ENCODE peak calls at places on chromosome 11, in five cellular contexts. C is HEK293T, W is GM12878, H is H1, N is HepG2. E is an unnamed sample.

GRCh38 chr11:119759324-119759723 is 30.3 kb upstream of the NECTIN1 start:
- DNase-seq in C (no peak), W (no peak), H (no peak), N (no peak), E (no peak)

GRCh38 chr11:4086584-4087353 is 7.8 kb upstream of the RRM1 start:
- DNase-seq in C (no peak), W (no peak), H (no peak), N (no peak), E (no peak)

GRCh38 chr11:72807021-72807693 is 7.1 kb upstream of the ATG16L2 start:
- DNase-seq in C (no peak), W (no peak), H (no peak), N (peak), E (no peak)

GRCh38 chr11:122808494-122808893 is 29.8 kb upstream of the CRTAM start:
- DNase-seq in C (no peak), W (peak), H (no peak), N (no peak), E (no peak)

GRCh38 chr11:6474806-6475500 is 1.2 kb upstream of the TRIM3 start:
- DNase-seq in C (no peak), W (no peak), H (no peak), N (no peak), E (peak)

GRCh38 chr11:130726234-130726559 is 190.1 kb downstream of the SNX19 start:
- DNase-seq in C (no peak), W (no peak), H (no peak), N (no peak), E (no peak)

GRCh38 chr11:103949781-103950180 is 86.7 kb upstream of the DDI1 start:
- DNase-seq in C (no peak), W (no peak), H (no peak), N (no peak), E (no peak)

GRCh38 chr11:116084511-116084910 is 580.3 kb upstream of the CADM1 start:
- DNase-seq in C (no peak), W (no peak), H (no peak), N (no peak), E (no peak)

GRCh38 chr11:14078941-14079522 is 116.5 kb downstream of the SPON1 start:
- DNase-seq in C (no peak), W (no peak), H (no peak), N (no peak), E (no peak)

GRCh38 chr11:103923473-103923931 is 112.9 kb upstream of the DDI1 start:
- DNase-seq in C (no peak), W (no peak), H (no peak), N (peak), E (peak)

GRCh38 chr11:9761441-9761945 is 97.6 kb downstream of the SWAP70 start:
- DNase-seq in C (no peak), W (no peak), H (no peak), N (no peak), E (no peak)

GRCh38 chr11:75263944-75264349 is 23.4 kb downstream of the TPBGL start:
- DNase-seq in C (no peak), W (no peak), H (no peak), N (no peak), E (no peak)

GRCh38 chr11:116046127-116046526 is 541.9 kb upstream of the CADM1 start:
- DNase-seq in C (no peak), W (no peak), H (no peak), N (no peak), E (no peak)

GRCh38 chr11:111909378-111909777 is 2.2 kb downstream of the CRYAB start:
- DNase-seq in C (no peak), W (no peak), H (no peak), N (no peak), E (no peak)

GRCh38 chr11:23688835-23689234 is 808.0 kb upstream of the LUZP2 start:
- DNase-seq in C (no peak), W (no peak), H (no peak), N (no peak), E (no peak)

GRCh38 chr11:416757-417621 is 2.2 kb upstream of the SIGIRR start:
- DNase-seq in C (no peak), W (no peak), H (peak), N (no peak), E (no peak)

GRCh38 chr11:82906236-82906635 is 4.7 kb downstream of the DDIAS start:
- DNase-seq in C (no peak), W (no peak), H (no peak), N (peak), E (no peak)

DNA sequence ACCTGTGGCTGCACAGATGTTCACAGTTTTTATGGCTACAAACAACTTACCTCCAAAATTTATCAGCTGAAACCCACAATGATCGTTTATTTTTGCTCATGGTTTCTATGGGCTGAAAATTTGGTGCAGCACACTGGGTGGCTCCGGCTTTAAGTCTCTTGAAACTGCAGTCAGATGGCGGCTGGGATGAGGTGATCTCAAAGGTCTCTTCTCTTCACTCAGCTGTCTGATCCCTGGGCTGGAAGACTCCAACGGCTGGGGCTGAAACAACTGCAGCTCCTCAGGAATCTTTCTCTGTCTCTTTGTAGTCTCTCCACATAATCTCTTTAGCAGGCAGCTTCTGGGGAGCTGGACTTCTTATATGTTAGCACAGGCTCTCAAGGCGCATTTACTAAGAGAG is 117.3 kb upstream of the FAT3 start:
- DNase-seq in C (no peak), W (no peak), H (no peak), N (no peak), E (no peak)
- TF ChIP-seq SUZ12 in C (no peak), W (no peak), H (no peak), N (no peak), E (no peak)

GRCh38 chr11:57978686-57979531 is 44.8 kb upstream of the OR9Q1 start:
- DNase-seq in C (no peak), W (no peak), H (no peak), N (peak), E (no peak)
- TF ChIP-seq SUZ12 in C (no peak), W (no peak), H (no peak), N (no peak), E (no peak)

GRCh38 chr11:102582140-102582539 is 43.0 kb downstream of the MMP20 start:
- DNase-seq in C (no peak), W (no peak), H (no peak), N (no peak), E (no peak)
- TF ChIP-seq SUZ12 in C (no peak), W (no peak), H (no peak), N (no peak), E (no peak)

GRCh38 chr11:117607449-117607848 is 189.6 kb downstream of the DSCAML1 start:
- DNase-seq in C (no peak), W (no peak), H (no peak), N (no peak), E (no peak)
- TF ChIP-seq SUZ12 in C (no peak), W (no peak), H (no peak), N (no peak), E (no peak)

GRCh38 chr11:2518983-2519340 is 74.2 kb downstream of the KCNQ1 start:
- DNase-seq in C (no peak), W (no peak), H (peak), N (no peak), E (no peak)

GRCh38 chr11:2517386-2518064 is 72.7 kb downstream of the KCNQ1 start:
- DNase-seq in C (no peak), W (no peak), H (no peak), N (no peak), E (no peak)

GRCh38 chr11:2519517-2519878 is 74.7 kb downstream of the KCNQ1 start:
- DNase-seq in C (no peak), W (no peak), H (no peak), N (no peak), E (no peak)

GRCh38 chr11:2517016-2517385 is 72.2 kb downstream of the KCNQ1 start:
- DNase-seq in C (no peak), W (no peak), H (no peak), N (no peak), E (no peak)

GRCh38 chr11:2518112-2518982 is 73.5 kb downstream of the KCNQ1 start:
- DNase-seq in C (no peak), W (no peak), H (peak), N (no peak), E (no peak)
- TF ChIP-seq SUZ12 in C (no peak), W (no peak), H (no peak), N (no peak), E (no peak)

GRCh38 chr11:64925536-64926449 is 1.3 kb downstream of the PPP2R5B start:
- DNase-seq in C (no peak), W (no peak), H (no peak), N (no peak), E (no peak)
- TF ChIP-seq SUZ12 in C (no peak), W (no peak), H (no peak), N (no peak), E (no peak)

GRCh38 chr11:70524096-70524922 is 126.0 kb downstream of the CTTN start:
- DNase-seq in C (no peak), W (no peak), H (no peak), N (no peak), E (peak)

GRCh38 chr11:70522613-70523311 is 124.4 kb downstream of the CTTN start:
- DNase-seq in C (no peak), W (no peak), H (peak), N (no peak), E (no peak)

GRCh38 chr11:70522261-70522612 is 123.9 kb downstream of the CTTN start:
- DNase-seq in C (no peak), W (no peak), H (no peak), N (no peak), E (no peak)

GRCh38 chr11:70525006-70525405 is 126.7 kb downstream of the CTTN start:
- DNase-seq in C (no peak), W (no peak), H (no peak), N (no peak), E (no peak)

GRCh38 chr11:70523384-70524095 is 125.2 kb downstream of the CTTN start:
- DNase-seq in C (no peak), W (no peak), H (peak), N (no peak), E (no peak)
- TF ChIP-seq SUZ12 in C (no peak), W (no peak), H (no peak), N (no peak), E (no peak)

GRCh38 chr11:77057938-77058474 is 8.8 kb upstream of the CAPN5 start:
- DNase-seq in C (no peak), W (no peak), H (no peak), N (no peak), E (no peak)
- TF ChIP-seq SUZ12 in C (no peak), W (no peak), H (no peak), N (no peak), E (no peak)

GRCh38 chr11:100978442-100978841 is 151.2 kb downstream of the PGR start:
- DNase-seq in C (no peak), W (no peak), H (no peak), N (no peak), E (peak)

GRCh38 chr11:100978942-100979341 is 150.7 kb downstream of the PGR start:
- DNase-seq in C (no peak), W (no peak), H (no peak), N (no peak), E (no peak)

GRCh38 chr11:100981196-100981824 is 148.3 kb downstream of the PGR start:
- DNase-seq in C (no peak), W (no peak), H (no peak), N (no peak), E (no peak)

GRCh38 chr11:100984668-100985067 is 144.9 kb downstream of the PGR start:
- DNase-seq in C (no peak), W (no peak), H (no peak), N (no peak), E (no peak)

GRCh38 chr11:100980156-100980555 is 149.5 kb downstream of the PGR start:
- DNase-seq in C (no peak), W (no peak), H (no peak), N (peak), E (peak)
- TF ChIP-seq SUZ12 in C (no peak), W (no peak), H (no peak), N (no peak), E (no peak)

E was measured in NT2/D1.